ENCODE peak calls at places on chromosomes 7 and 10, in four cellular contexts. One of them, this sample, is unnamed.

GRCh38 chr10:91931526-91932190 is 8.1 kb downstream of the BTAF1 start:
- DNase-seq in activated naive CD4-positive, alpha-beta T cell treated with anti-CD3 and anti-CD28 coated beads, Interleukin-2, amount 10 ng/mL, durations not matched to agents 7 days and 5 days: no peak
- DNase-seq in progenitor cell of endocrine pancreas: no peak
- DNase-seq in NB4: no peak
- DNase-seq in this sample: no peak

GRCh38 chr7:135382162-135382561 is 127.7 kb downstream of the CNOT4 start:
- DNase-seq in activated naive CD4-positive, alpha-beta T cell treated with anti-CD3 and anti-CD28 coated beads, Interleukin-2, amount 10 ng/mL, durations not matched to agents 7 days and 5 days: no peak
- DNase-seq in progenitor cell of endocrine pancreas: no peak
- DNase-seq in NB4: no peak
- DNase-seq in this sample: no peak

GRCh38 chr10:104931723-104932122 is 290.6 kb downstream of the SORCS3 start:
- DNase-seq in activated naive CD4-positive, alpha-beta T cell treated with anti-CD3 and anti-CD28 coated beads, Interleukin-2, amount 10 ng/mL, durations not matched to agents 7 days and 5 days: no peak
- DNase-seq in progenitor cell of endocrine pancreas: no peak
- DNase-seq in NB4: no peak
- DNase-seq in this sample: no peak

GRCh38 chr10:50400694-50401093 is 149.4 kb upstream of the ASAH2 start:
- DNase-seq in activated naive CD4-positive, alpha-beta T cell treated with anti-CD3 and anti-CD28 coated beads, Interleukin-2, amount 10 ng/mL, durations not matched to agents 7 days and 5 days: no peak
- DNase-seq in progenitor cell of endocrine pancreas: no peak
- DNase-seq in NB4: peak
- DNase-seq in this sample: no peak

GRCh38 chr10:25725917-25726716 is 207.9 kb upstream of the MYO3A start:
- DNase-seq in activated naive CD4-positive, alpha-beta T cell treated with anti-CD3 and anti-CD28 coated beads, Interleukin-2, amount 10 ng/mL, durations not matched to agents 7 days and 5 days: peak
- DNase-seq in progenitor cell of endocrine pancreas: no peak
- DNase-seq in NB4: peak
- DNase-seq in this sample: peak

GRCh38 chr7:56287429-56288138 is 171.4 kb upstream of the NUPR2 start:
- DNase-seq in activated naive CD4-positive, alpha-beta T cell treated with anti-CD3 and anti-CD28 coated beads, Interleukin-2, amount 10 ng/mL, durations not matched to agents 7 days and 5 days: no peak
- DNase-seq in progenitor cell of endocrine pancreas: no peak
- DNase-seq in NB4: no peak
- DNase-seq in this sample: no peak

GRCh38 chr7:50393076-50393475 is 57.1 kb downstream of the FIGNL1 start:
- DNase-seq in activated naive CD4-positive, alpha-beta T cell treated with anti-CD3 and anti-CD28 coated beads, Interleukin-2, amount 10 ng/mL, durations not matched to agents 7 days and 5 days: peak
- DNase-seq in progenitor cell of endocrine pancreas: no peak
- DNase-seq in NB4: no peak
- DNase-seq in this sample: no peak

GRCh38 chr7:155206286-155207020 is 91.2 kb upstream of the INSIG1 start:
- DNase-seq in activated naive CD4-positive, alpha-beta T cell treated with anti-CD3 and anti-CD28 coated beads, Interleukin-2, amount 10 ng/mL, durations not matched to agents 7 days and 5 days: peak
- DNase-seq in progenitor cell of endocrine pancreas: no peak
- DNase-seq in NB4: peak
- DNase-seq in this sample: no peak

GRCh38 chr10:73416571-73416970 is 2.7 kb upstream of the ANXA7 start:
- DNase-seq in activated naive CD4-positive, alpha-beta T cell treated with anti-CD3 and anti-CD28 coated beads, Interleukin-2, amount 10 ng/mL, durations not matched to agents 7 days and 5 days: no peak
- DNase-seq in progenitor cell of endocrine pancreas: no peak
- DNase-seq in NB4: no peak
- DNase-seq in this sample: no peak

GRCh38 chr10:45339896-45340295 is 24.5 kb upstream of the OR13A1 start:
- DNase-seq in activated naive CD4-positive, alpha-beta T cell treated with anti-CD3 and anti-CD28 coated beads, Interleukin-2, amount 10 ng/mL, durations not matched to agents 7 days and 5 days: no peak
- DNase-seq in progenitor cell of endocrine pancreas: no peak
- DNase-seq in NB4: no peak
- DNase-seq in this sample: no peak

GRCh38 chr7:27141591-27142561 is 1.6 kb downstream of the HOXA5 start:
- DNase-seq in activated naive CD4-positive, alpha-beta T cell treated with anti-CD3 and anti-CD28 coated beads, Interleukin-2, amount 10 ng/mL, durations not matched to agents 7 days and 5 days: no peak
- DNase-seq in progenitor cell of endocrine pancreas: no peak
- DNase-seq in NB4: no peak
- DNase-seq in this sample: no peak

GRCh38 chr7:91396-92158 is 100.8 kb upstream of the FAM20C start:
- DNase-seq in activated naive CD4-positive, alpha-beta T cell treated with anti-CD3 and anti-CD28 coated beads, Interleukin-2, amount 10 ng/mL, durations not matched to agents 7 days and 5 days: no peak
- DNase-seq in progenitor cell of endocrine pancreas: no peak
- DNase-seq in NB4: no peak
- DNase-seq in this sample: no peak

GRCh38 chr10:103451871-103452713 is at the start of gene CALHM2:
- DNase-seq in activated naive CD4-positive, alpha-beta T cell treated with anti-CD3 and anti-CD28 coated beads, Interleukin-2, amount 10 ng/mL, durations not matched to agents 7 days and 5 days: peak
- DNase-seq in progenitor cell of endocrine pancreas: no peak
- DNase-seq in NB4: no peak
- DNase-seq in this sample: peak

GRCh38 chr10:129833988-129834387 is 130.1 kb downstream of the EBF3 start:
- DNase-seq in activated naive CD4-positive, alpha-beta T cell treated with anti-CD3 and anti-CD28 coated beads, Interleukin-2, amount 10 ng/mL, durations not matched to agents 7 days and 5 days: no peak
- DNase-seq in progenitor cell of endocrine pancreas: no peak
- DNase-seq in NB4: no peak
- DNase-seq in this sample: no peak

GRCh38 chr10:132241496-132241895 is 54.7 kb downstream of the DPYSL4 start:
- DNase-seq in activated naive CD4-positive, alpha-beta T cell treated with anti-CD3 and anti-CD28 coated beads, Interleukin-2, amount 10 ng/mL, durations not matched to agents 7 days and 5 days: no peak
- DNase-seq in progenitor cell of endocrine pancreas: no peak
- DNase-seq in NB4: no peak
- DNase-seq in this sample: no peak

GRCh38 chr7:135368416-135369186 is 135.0 kb downstream of the STRA8 start:
- DNase-seq in activated naive CD4-positive, alpha-beta T cell treated with anti-CD3 and anti-CD28 coated beads, Interleukin-2, amount 10 ng/mL, durations not matched to agents 7 days and 5 days: no peak
- DNase-seq in progenitor cell of endocrine pancreas: no peak
- DNase-seq in NB4: no peak
- DNase-seq in this sample: no peak

GRCh38 chr10:47370878-47371277 is 13.2 kb downstream of the ZNF488 start:
- DNase-seq in activated naive CD4-positive, alpha-beta T cell treated with anti-CD3 and anti-CD28 coated beads, Interleukin-2, amount 10 ng/mL, durations not matched to agents 7 days and 5 days: peak
- DNase-seq in progenitor cell of endocrine pancreas: no peak
- DNase-seq in NB4: no peak
- DNase-seq in this sample: no peak

GRCh38 chr10:71424496-71425194 is 27.9 kb downstream of the CDH23 start:
- DNase-seq in activated naive CD4-positive, alpha-beta T cell treated with anti-CD3 and anti-CD28 coated beads, Interleukin-2, amount 10 ng/mL, durations not matched to agents 7 days and 5 days: no peak
- DNase-seq in progenitor cell of endocrine pancreas: no peak
- DNase-seq in NB4: no peak
- DNase-seq in this sample: no peak

GRCh38 chr10:32982293-32982709 is 24.3 kb upstream of the ITGB1 start:
- DNase-seq in activated naive CD4-positive, alpha-beta T cell treated with anti-CD3 and anti-CD28 coated beads, Interleukin-2, amount 10 ng/mL, durations not matched to agents 7 days and 5 days: no peak
- DNase-seq in progenitor cell of endocrine pancreas: no peak
- DNase-seq in NB4: no peak
- DNase-seq in this sample: no peak

GRCh38 chr7:52088008-52088787 is 771.6 kb upstream of the COBL start:
- DNase-seq in activated naive CD4-positive, alpha-beta T cell treated with anti-CD3 and anti-CD28 coated beads, Interleukin-2, amount 10 ng/mL, durations not matched to agents 7 days and 5 days: no peak
- DNase-seq in progenitor cell of endocrine pancreas: peak
- DNase-seq in NB4: no peak
- DNase-seq in this sample: no peak

GRCh38 chr7:130831817-130832481 is 97.9 kb upstream of the KLF14 start:
- DNase-seq in activated naive CD4-positive, alpha-beta T cell treated with anti-CD3 and anti-CD28 coated beads, Interleukin-2, amount 10 ng/mL, durations not matched to agents 7 days and 5 days: no peak
- DNase-seq in progenitor cell of endocrine pancreas: no peak
- DNase-seq in NB4: peak
- DNase-seq in this sample: peak

GRCh38 chr10:124650820-124651401 is 93.3 kb downstream of the FAM53B start:
- DNase-seq in activated naive CD4-positive, alpha-beta T cell treated with anti-CD3 and anti-CD28 coated beads, Interleukin-2, amount 10 ng/mL, durations not matched to agents 7 days and 5 days: peak
- DNase-seq in progenitor cell of endocrine pancreas: no peak
- DNase-seq in NB4: peak
- DNase-seq in this sample: no peak

GRCh38 chr7:129122751-129123516 is 21.6 kb upstream of the TSPAN33 start:
- DNase-seq in activated naive CD4-positive, alpha-beta T cell treated with anti-CD3 and anti-CD28 coated beads, Interleukin-2, amount 10 ng/mL, durations not matched to agents 7 days and 5 days: no peak
- DNase-seq in progenitor cell of endocrine pancreas: no peak
- DNase-seq in NB4: peak
- DNase-seq in this sample: no peak

GRCh38 chr10:45000138-45000763 is 472 bp upstream of the ZNF22 start:
- DNase-seq in activated naive CD4-positive, alpha-beta T cell treated with anti-CD3 and anti-CD28 coated beads, Interleukin-2, amount 10 ng/mL, durations not matched to agents 7 days and 5 days: no peak
- DNase-seq in progenitor cell of endocrine pancreas: no peak
- DNase-seq in NB4: peak
- DNase-seq in this sample: peak